ENCODE peak calls at places on chromosomes 6 and 20, in nine cellular contexts. One of them, this sample, is unnamed. For H3K4me1, the result is how much of the 10 kb centered on the place peaks cover.

GRCh38 chr6:90072961-90073464 is 178.7 kb downstream of the GJA10 start:
- DNase-seq in fibroblast of lung: no peak
- DNase-seq in GM23248: no peak
- DNase-seq in DND-41: no peak
- DNase-seq in HepG2: no peak
- DNase-seq in IMR-90: no peak
- DNase-seq in mesendoderm: no peak
- DNase-seq in PC-3: no peak
- DNase-seq in astrocyte: no peak
- DNase-seq in this sample: no peak

GRCh38 chr6:122789862-122790739 is 1.0 kb downstream of the SMPDL3A start:
- DNase-seq in PC-3: peak
- DNase-seq in fibroblast of lung: peak
- DNase-seq in astrocyte: peak
- DNase-seq in HepG2: no peak
- DNase-seq in GM23248: peak
- DNase-seq in DND-41: no peak
- DNase-seq in mesendoderm: peak
- DNase-seq in IMR-90: peak
- DNase-seq in this sample: peak

GRCh38 chr6:1502041-1502440 is 107.7 kb upstream of the FOXC1 start:
- DNase-seq in GM23248: peak
- DNase-seq in HepG2: no peak
- DNase-seq in astrocyte: no peak
- DNase-seq in IMR-90: no peak
- DNase-seq in fibroblast of lung: no peak
- DNase-seq in DND-41: no peak
- DNase-seq in PC-3: no peak
- DNase-seq in mesendoderm: no peak
- DNase-seq in this sample: no peak

GRCh38 chr20:24783631-24784492 is 165.2 kb upstream of the CST7 start:
- DNase-seq in astrocyte: no peak
- DNase-seq in DND-41: peak
- DNase-seq in HepG2: peak
- DNase-seq in mesendoderm: peak
- DNase-seq in PC-3: peak
- DNase-seq in fibroblast of lung: no peak
- DNase-seq in IMR-90: no peak
- DNase-seq in GM23248: no peak
- DNase-seq in this sample: no peak

GRCh38 chr6:108748959-108749358 is 99.3 kb upstream of the ARMC2 start:
- DNase-seq in astrocyte: no peak
- DNase-seq in HepG2: no peak
- DNase-seq in fibroblast of lung: no peak
- DNase-seq in PC-3: no peak
- DNase-seq in IMR-90: no peak
- DNase-seq in mesendoderm: no peak
- DNase-seq in GM23248: no peak
- DNase-seq in DND-41: no peak
- DNase-seq in this sample: no peak

GRCh38 chr6:39225946-39226437 is 3.3 kb downstream of the KCNK5 start:
- DNase-seq in GM23248: no peak
- DNase-seq in PC-3: no peak
- DNase-seq in mesendoderm: no peak
- DNase-seq in DND-41: peak
- DNase-seq in IMR-90: no peak
- DNase-seq in astrocyte: no peak
- DNase-seq in HepG2: no peak
- DNase-seq in fibroblast of lung: no peak
- DNase-seq in this sample: no peak

GRCh38 chr20:33545763-33546162 is 55.9 kb downstream of the CBFA2T2 start:
- DNase-seq in fibroblast of lung: no peak
- DNase-seq in HepG2: no peak
- DNase-seq in DND-41: no peak
- DNase-seq in GM23248: no peak
- DNase-seq in mesendoderm: no peak
- DNase-seq in astrocyte: no peak
- DNase-seq in IMR-90: no peak
- DNase-seq in PC-3: no peak
- DNase-seq in this sample: no peak

GRCh38 chr6:150929403-150929802 is 63.9 kb downstream of the MTHFD1L start:
- DNase-seq in GM23248: no peak
- DNase-seq in PC-3: no peak
- DNase-seq in astrocyte: no peak
- DNase-seq in DND-41: no peak
- DNase-seq in IMR-90: peak
- DNase-seq in mesendoderm: no peak
- DNase-seq in HepG2: no peak
- DNase-seq in fibroblast of lung: no peak
- DNase-seq in this sample: no peak

GRCh38 chr6:21201673-21202430 is 391.7 kb upstream of the SOX4 start:
- DNase-seq in DND-41: no peak
- DNase-seq in PC-3: peak
- DNase-seq in GM23248: no peak
- DNase-seq in IMR-90: no peak
- DNase-seq in astrocyte: no peak
- DNase-seq in mesendoderm: no peak
- DNase-seq in fibroblast of lung: no peak
- DNase-seq in HepG2: no peak
- DNase-seq in this sample: peak

GRCh38 chr20:62159835-62160234 is 16.3 kb downstream of the SS18L1 start:
- DNase-seq in fibroblast of lung: peak
- DNase-seq in DND-41: no peak
- DNase-seq in mesendoderm: no peak
- DNase-seq in IMR-90: peak
- DNase-seq in GM23248: peak
- DNase-seq in PC-3: peak
- DNase-seq in HepG2: no peak
- DNase-seq in astrocyte: peak
- DNase-seq in this sample: no peak
- H3K4me1 ChIP-seq in fibroblast of lung: under half
- H3K4me1 ChIP-seq in DND-41: under half
- H3K4me1 ChIP-seq in mesendoderm: under half
- H3K4me1 ChIP-seq in IMR-90: under half
- H3K4me1 ChIP-seq in GM23248: under half
- H3K4me1 ChIP-seq in PC-3: under half
- H3K4me1 ChIP-seq in HepG2: under half
- H3K4me1 ChIP-seq in astrocyte: half or more
- H3K4me1 ChIP-seq in this sample: under half

GRCh38 chr20:60009318-60009717 is 51.1 kb downstream of the CDH26 start:
- DNase-seq in DND-41: no peak
- DNase-seq in HepG2: no peak
- DNase-seq in mesendoderm: no peak
- DNase-seq in IMR-90: no peak
- DNase-seq in astrocyte: no peak
- DNase-seq in PC-3: no peak
- DNase-seq in GM23248: no peak
- DNase-seq in fibroblast of lung: no peak
- DNase-seq in this sample: no peak
- H3K9ac ChIP-seq in DND-41: no peak
- H3K9ac ChIP-seq in HepG2: no peak
- H3K9ac ChIP-seq in mesendoderm: no peak
- H3K9ac ChIP-seq in IMR-90: no peak
- H3K9ac ChIP-seq in astrocyte: no peak
- H3K9ac ChIP-seq in PC-3: no peak
- H3K9ac ChIP-seq in GM23248: no peak
- H3K9ac ChIP-seq in fibroblast of lung: no peak
- H3K9ac ChIP-seq in this sample: no peak

DNA sequence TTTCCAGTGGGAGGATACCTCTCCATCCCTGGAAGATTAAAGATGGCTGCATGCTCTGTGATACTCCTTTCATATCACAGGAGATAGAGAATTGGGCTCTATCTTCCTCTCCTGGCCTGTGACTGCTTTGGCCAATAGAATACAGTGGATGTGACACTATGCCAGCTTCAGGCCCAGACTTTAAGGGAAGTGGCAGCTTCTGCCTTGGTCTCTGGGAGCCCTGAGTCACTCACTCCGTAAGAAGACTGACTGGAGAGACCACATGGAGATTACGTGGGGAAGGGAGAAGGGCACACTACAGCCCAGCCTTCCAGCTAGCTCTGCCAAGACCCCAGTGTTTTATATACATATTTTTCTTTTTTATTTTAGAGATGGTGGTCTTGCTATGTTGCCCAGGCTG is 10.4 kb upstream of the MMP9 start:
- DNase-seq in astrocyte: no peak
- DNase-seq in IMR-90: no peak
- DNase-seq in mesendoderm: no peak
- DNase-seq in PC-3: no peak
- DNase-seq in GM23248: no peak
- DNase-seq in fibroblast of lung: no peak
- DNase-seq in HepG2: no peak
- DNase-seq in DND-41: no peak
- DNase-seq in this sample: no peak
- H3K4me1 ChIP-seq in astrocyte: under half
- H3K4me1 ChIP-seq in IMR-90: under half
- H3K4me1 ChIP-seq in mesendoderm: under half
- H3K4me1 ChIP-seq in PC-3: under half
- H3K4me1 ChIP-seq in GM23248: under half
- H3K4me1 ChIP-seq in fibroblast of lung: under half
- H3K4me1 ChIP-seq in HepG2: under half
- H3K4me1 ChIP-seq in DND-41: under half
- H3K4me1 ChIP-seq in this sample: under half

DNA sequence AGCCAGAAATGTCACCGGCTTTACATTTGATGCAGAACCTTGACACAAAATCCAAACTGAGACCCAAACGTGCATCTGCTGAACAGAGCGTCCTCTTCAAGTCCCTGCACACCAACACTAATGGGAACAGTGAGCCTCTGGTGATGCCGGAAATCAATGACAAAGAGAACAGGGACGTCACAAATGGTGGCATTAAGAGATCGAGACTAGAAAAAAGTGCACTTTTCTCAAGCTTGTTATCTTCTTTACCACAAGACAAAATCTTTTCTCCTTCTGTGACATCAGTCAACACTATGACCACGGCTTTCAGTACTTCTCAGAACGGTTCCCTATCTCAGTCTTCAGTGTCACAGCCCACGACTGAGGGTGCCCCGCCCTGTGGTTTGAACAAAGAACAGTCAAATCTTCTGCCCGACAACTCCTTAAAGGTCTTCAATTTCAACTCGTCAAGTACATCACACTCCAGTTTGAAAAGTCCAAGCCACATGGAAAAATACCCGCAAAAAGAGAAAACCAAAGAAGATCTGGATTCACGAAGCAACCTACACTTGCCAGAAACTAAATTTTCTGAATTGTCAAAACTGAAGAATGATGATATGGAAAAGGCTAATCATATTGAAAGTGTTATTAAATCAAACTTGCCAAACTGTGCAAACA is 108.5 kb downstream of the RTN4IP1 start:
- DNase-seq in astrocyte: no peak
- DNase-seq in GM23248: no peak
- DNase-seq in fibroblast of lung: no peak
- DNase-seq in IMR-90: no peak
- DNase-seq in mesendoderm: no peak
- DNase-seq in PC-3: no peak
- DNase-seq in HepG2: no peak
- DNase-seq in DND-41: peak
- DNase-seq in this sample: peak
- H3K9ac ChIP-seq in astrocyte: no peak
- H3K9ac ChIP-seq in GM23248: no peak
- H3K9ac ChIP-seq in fibroblast of lung: no peak
- H3K9ac ChIP-seq in IMR-90: no peak
- H3K9ac ChIP-seq in mesendoderm: no peak
- H3K9ac ChIP-seq in PC-3: peak
- H3K9ac ChIP-seq in HepG2: no peak
- H3K9ac ChIP-seq in DND-41: peak
- H3K9ac ChIP-seq in this sample: no peak

GRCh38 chr6:85402071-85402470 is 47.8 kb upstream of the NT5E start:
- DNase-seq in PC-3: no peak
- DNase-seq in IMR-90: no peak
- DNase-seq in astrocyte: no peak
- DNase-seq in GM23248: no peak
- DNase-seq in fibroblast of lung: no peak
- DNase-seq in DND-41: no peak
- DNase-seq in mesendoderm: no peak
- DNase-seq in HepG2: no peak
- DNase-seq in this sample: no peak
- H3K4me1 ChIP-seq in PC-3: under half
- H3K4me1 ChIP-seq in IMR-90: under half
- H3K4me1 ChIP-seq in astrocyte: half or more
- H3K4me1 ChIP-seq in GM23248: half or more
- H3K4me1 ChIP-seq in fibroblast of lung: under half
- H3K4me1 ChIP-seq in DND-41: under half
- H3K4me1 ChIP-seq in mesendoderm: under half
- H3K4me1 ChIP-seq in HepG2: half or more
- H3K4me1 ChIP-seq in this sample: under half

DNA sequence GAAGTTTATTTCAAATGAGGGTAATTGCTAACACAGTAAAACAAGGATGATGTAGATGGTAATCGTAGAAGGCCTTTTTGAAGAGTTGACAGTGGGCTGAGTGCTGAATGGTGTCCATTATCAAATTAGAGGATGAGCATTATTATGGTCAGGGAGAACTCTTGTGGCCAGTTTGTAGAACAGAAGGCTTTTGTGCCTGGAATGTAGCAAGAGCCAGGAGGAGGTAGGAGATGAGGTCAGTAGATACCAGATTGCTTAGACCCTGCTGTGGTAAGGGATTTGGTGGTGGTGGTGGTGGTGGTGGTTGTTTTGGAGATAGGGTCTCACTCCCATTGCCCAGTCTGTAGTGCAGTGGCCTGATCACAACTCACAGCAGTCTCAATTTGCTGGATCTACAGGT is 6.2 kb downstream of the CSE1L start:
- DNase-seq in DND-41: no peak
- DNase-seq in astrocyte: no peak
- DNase-seq in PC-3: no peak
- DNase-seq in GM23248: peak
- DNase-seq in fibroblast of lung: peak
- DNase-seq in HepG2: peak
- DNase-seq in mesendoderm: peak
- DNase-seq in IMR-90: peak
- DNase-seq in this sample: no peak
- H3K9ac ChIP-seq in DND-41: no peak
- H3K9ac ChIP-seq in astrocyte: no peak
- H3K9ac ChIP-seq in PC-3: no peak
- H3K9ac ChIP-seq in GM23248: no peak
- H3K9ac ChIP-seq in fibroblast of lung: no peak
- H3K9ac ChIP-seq in HepG2: peak
- H3K9ac ChIP-seq in mesendoderm: no peak
- H3K9ac ChIP-seq in IMR-90: no peak
- H3K9ac ChIP-seq in this sample: no peak

DNA sequence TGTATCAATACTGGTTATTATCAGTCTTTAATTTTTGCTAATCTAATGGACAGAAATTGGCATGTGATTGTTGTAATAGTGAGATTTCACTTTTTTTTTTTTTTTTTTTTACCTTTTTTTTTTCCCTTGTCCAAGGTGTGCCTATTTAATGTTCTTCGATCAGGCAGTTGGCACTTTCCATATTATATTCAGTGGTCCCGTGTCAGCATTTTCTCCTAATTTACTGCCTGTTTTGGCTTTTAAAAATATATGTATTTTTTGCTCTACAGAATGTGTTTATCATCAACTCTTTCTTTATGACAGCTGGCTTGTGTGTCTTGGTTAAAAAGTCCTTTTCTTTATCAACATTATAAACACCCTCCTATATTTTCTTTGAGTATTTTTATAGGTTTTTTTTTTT is 39.4 kb downstream of the CDYL start:
- DNase-seq in GM23248: no peak
- DNase-seq in HepG2: no peak
- DNase-seq in PC-3: no peak
- DNase-seq in fibroblast of lung: no peak
- DNase-seq in mesendoderm: no peak
- DNase-seq in IMR-90: no peak
- DNase-seq in astrocyte: no peak
- DNase-seq in DND-41: no peak
- DNase-seq in this sample: no peak
- H3K4me1 ChIP-seq in GM23248: under half
- H3K4me1 ChIP-seq in HepG2: under half
- H3K4me1 ChIP-seq in PC-3: under half
- H3K4me1 ChIP-seq in fibroblast of lung: under half
- H3K4me1 ChIP-seq in mesendoderm: under half
- H3K4me1 ChIP-seq in IMR-90: under half
- H3K4me1 ChIP-seq in astrocyte: under half
- H3K4me1 ChIP-seq in DND-41: under half
- H3K4me1 ChIP-seq in this sample: under half